ENCODE peak calls at places on chromosomes 5 and 9, in seven cellular contexts. W is D721Med; L is NCI-H1092 treated with DMSO at 0.1 percent for 48 hours; E is activated CD8-positive, alpha-beta memory T cell treated with anti-CD3 and anti-CD28 coated beads for 48 hours; O is frontal cortex; V is esophagus squamous epithelium; Q is A549. P is an unnamed sample.

GRCh38 chr5:96795626-96796025 is 12.1 kb downstream of the ERAP1 start:
- DNase-seq in V (no peak), W (no peak), Q (no peak), E (no peak), L (no peak), O (no peak), P (no peak)

GRCh38 chr5:35263266-35263665 is 33.0 kb upstream of the PRLR start:
- DNase-seq in E (no peak), O (no peak), Q (no peak), W (no peak), L (no peak), V (no peak), P (no peak)

GRCh38 chr9:72280913-72281500 is 84.0 kb downstream of the ZFAND5 start:
- DNase-seq in E (peak), Q (peak), V (no peak), L (peak), O (peak), W (peak), P (peak)

GRCh38 chr9:97874617-97875016 is 21.6 kb downstream of the FOXE1 start:
- DNase-seq in Q (no peak), V (no peak), E (no peak), O (no peak), L (no peak), W (no peak), P (no peak)

GRCh38 chr5:150448353-150448752 is 1.2 kb downstream of the RPS14 start:
- DNase-seq in V (no peak), O (no peak), Q (no peak), L (no peak), E (no peak), W (no peak), P (no peak)

GRCh38 chr5:69217154-69217731 is 17.4 kb upstream of the CDK7 start:
- DNase-seq in W (peak), Q (no peak), E (no peak), O (peak), V (no peak), L (no peak), P (no peak)

GRCh38 chr9:31089822-31090221 is 1294.6 kb upstream of the ACO1 start:
- DNase-seq in E (no peak), O (no peak), Q (no peak), V (no peak), L (no peak), W (no peak), P (no peak)

GRCh38 chr5:151733727-151734408 is 24.6 kb downstream of the ATOX1 start:
- DNase-seq in V (no peak), L (no peak), E (no peak), Q (no peak), O (no peak), W (no peak), P (no peak)

GRCh38 chr5:9498541-9499497 is 47.1 kb downstream of the SEMA5A start:
- DNase-seq in Q (peak), E (no peak), W (no peak), V (no peak), O (no peak), L (no peak), P (peak)

GRCh38 chr9:111180801-111181200 is 142.5 kb upstream of the LPAR1 start:
- DNase-seq in O (no peak), W (no peak), V (no peak), Q (no peak), L (no peak), E (no peak), P (no peak)

GRCh38 chr9:37390759-37391158 is 31.7 kb upstream of the GRHPR start:
- DNase-seq in W (no peak), Q (peak), E (no peak), O (no peak), L (no peak), V (no peak), P (no peak)

GRCh38 chr5:37615184-37615583 is 224.7 kb downstream of the GDNF start:
- DNase-seq in O (no peak), W (no peak), L (no peak), E (no peak), V (no peak), Q (no peak), P (no peak)

GRCh38 chr9:28970241-28970654 is 1397.0 kb upstream of the C9orf72 start:
- DNase-seq in W (no peak), O (no peak), L (no peak), V (no peak), E (no peak), Q (no peak), P (no peak)

GRCh38 chr9:99881769-99882168 is 24.7 kb upstream of the STX17 start:
- DNase-seq in L (no peak), Q (no peak), W (no peak), O (no peak), V (no peak), E (no peak), P (no peak)

GRCh38 chr5:68122439-68122906 is 93.1 kb upstream of the PIK3R1 start:
- DNase-seq in O (no peak), L (no peak), W (no peak), E (no peak), V (no peak), Q (no peak), P (no peak)

GRCh38 chr9:79975471-79976316 is 403.9 kb downstream of the TLE4 start:
- DNase-seq in W (no peak), E (no peak), O (no peak), Q (no peak), L (peak), V (no peak), P (no peak)

GRCh38 chr5:74164725-74165226 is 475.8 kb downstream of the ENC1 start:
- DNase-seq in W (no peak), Q (no peak), L (no peak), V (no peak), E (no peak), O (no peak), P (peak)

GRCh38 chr5:142860291-142860690 is 90.1 kb downstream of the ARHGAP26 start:
- DNase-seq in W (no peak), E (no peak), O (no peak), L (no peak), V (no peak), Q (no peak), P (no peak)

GRCh38 chr9:91089405-91090131 is 272.1 kb downstream of the AUH start:
- DNase-seq in O (no peak), Q (peak), W (no peak), L (peak), V (no peak), E (no peak), P (no peak)

GRCh38 chr5:113900831-113901230 is 387.3 kb downstream of the YTHDC2 start:
- DNase-seq in Q (no peak), O (no peak), V (no peak), L (no peak), W (no peak), E (no peak), P (no peak)

GRCh38 chr5:64884541-64884940 is 115.8 kb downstream of the CWC27 start:
- DNase-seq in L (no peak), E (no peak), Q (no peak), O (no peak), V (no peak), W (no peak), P (no peak)

GRCh38 chr5:179239256-179240135 is 105.8 kb downstream of the ADAMTS2 start:
- DNase-seq in V (no peak), E (no peak), Q (no peak), W (no peak), L (no peak), O (no peak), P (no peak)

GRCh38 chr5:11878846-11879245 is 25.4 kb downstream of the CTNND2 start:
- DNase-seq in W (no peak), O (no peak), L (no peak), V (no peak), E (no peak), Q (no peak), P (no peak)

GRCh38 chr5:542693-543311 is 18.6 kb upstream of the SLC9A3 start:
- DNase-seq in W (no peak), O (no peak), Q (no peak), E (no peak), L (no peak), V (no peak), P (peak)

GRCh38 chr5:172887735-172888134 is 53.7 kb downstream of the ERGIC1 start:
- DNase-seq in E (no peak), L (no peak), O (no peak), V (no peak), W (no peak), Q (no peak), P (no peak)

GRCh38 chr5:132576123-132576522 is 19.3 kb downstream of the RAD50 start:
- DNase-seq in L (no peak), W (no peak), V (no peak), E (no peak), Q (no peak), O (no peak), P (no peak)